ENCODE peak calls at places on chromosomes 6 and 20, in four cellular contexts. J, W, F and Y are unnamed samples.

GRCh38 chr6:81204741-81205140 is 547.7 kb downstream of the TENT5A start:
- DNase-seq in W (no peak), F (no peak), J (peak), Y (peak)

GRCh38 chr6:36590237-36590636 is 3.9 kb upstream of the SRSF3 start:
- DNase-seq in F (no peak), J (peak), W (no peak), Y (peak)

GRCh38 chr20:16475225-16475624 is 98.0 kb downstream of the KIF16B start:
- DNase-seq in F (no peak), J (peak), W (no peak), Y (no peak)

GRCh38 chr20:25054133-25054820 is 3.7 kb downstream of the ACSS1 start:
- DNase-seq in J (no peak), W (no peak), F (no peak), Y (no peak)

GRCh38 chr20:47921306-47922279 is 136.3 kb upstream of the SULF2 start:
- DNase-seq in W (no peak), J (no peak), F (no peak), Y (no peak)

GRCh38 chr6:85579581-85579980 is 14.1 kb downstream of the SNX14 start:
- DNase-seq in F (no peak), W (no peak), J (no peak), Y (no peak)

GRCh38 chr20:51385941-51386530 is 156.5 kb downstream of the NFATC2 start:
- DNase-seq in W (peak), F (peak), J (peak), Y (no peak)

GRCh38 chr20:1764136-1765033 is 106.8 kb upstream of the SIRPG start:
- DNase-seq in F (peak), J (peak), W (peak), Y (peak)

GRCh38 chr6:55980627-55981211 is 105.3 kb upstream of the BMP5 start:
- DNase-seq in J (peak), F (peak), W (peak), Y (no peak)

GRCh38 chr20:41524980-41525613 is 93.1 kb downstream of the CHD6 start:
- DNase-seq in J (peak), F (peak), W (no peak), Y (peak)

GRCh38 chr6:25320459-25320858 is 41.3 kb downstream of the CARMIL1 start:
- DNase-seq in W (no peak), J (no peak), F (no peak), Y (no peak)

GRCh38 chr20:46709459-46710148 is at the start of gene SLC2A10:
- DNase-seq in J (peak), F (peak), W (no peak), Y (no peak)

GRCh38 chr6:80550271-80550670 is 443.8 kb downstream of the BCKDHB start:
- DNase-seq in J (peak), W (no peak), F (no peak), Y (no peak)

GRCh38 chr6:149028767-149029405 is 282.1 kb downstream of the UST start:
- DNase-seq in J (peak), W (peak), F (peak), Y (peak)

GRCh38 chr20:41098703-41099250 is 38.6 kb upstream of the PLCG1 start:
- DNase-seq in W (no peak), J (peak), F (no peak), Y (no peak)

GRCh38 chr6:145789443-145789842 is 25.2 kb downstream of the FBXO30 start:
- DNase-seq in F (peak), W (no peak), J (peak), Y (no peak)

GRCh38 chr20:17499041-17499440 is 32.1 kb downstream of the BFSP1 start:
- DNase-seq in F (no peak), J (no peak), W (no peak), Y (no peak)

GRCh38 chr6:113481910-113482309 is 375.2 kb upstream of the MARCKS start:
- DNase-seq in W (no peak), F (no peak), J (no peak), Y (no peak)

GRCh38 chr20:50788045-50788867 is 6.6 kb upstream of the BCAS4 start:
- DNase-seq in F (peak), W (no peak), J (peak), Y (peak)

GRCh38 chr20:44187054-44187762 is at the start of gene JPH2:
- DNase-seq in W (no peak), F (peak), J (peak), Y (no peak)

GRCh38 chr6:30171677-30172471 is 8.5 kb downstream of the TRIM15 start:
- DNase-seq in W (no peak), F (peak), J (peak), Y (no peak)
- TF ChIP-seq CTCF in W (no peak), F (peak), J (no peak), Y (no peak)

GRCh38 chr6:157679605-157680580 is 143.2 kb upstream of the SNX9 start:
- DNase-seq in F (no peak), W (peak), J (no peak), Y (no peak)
- H3K4me3 ChIP-seq in F (no peak), W (no peak), J (no peak), Y (no peak)

GRCh38 chr20:39132093-39132492 is 169.9 kb downstream of the DHX35 start:
- DNase-seq in J (no peak), F (no peak), W (no peak), Y (no peak)
- TF ChIP-seq CTCF in J (no peak), F (no peak), W (no peak), Y (no peak)

GRCh38 chr6:897561-898207 is 204.7 kb upstream of the EXOC2 start:
- DNase-seq in F (no peak), J (no peak), W (peak), Y (no peak)

GRCh38 chr6:904994-905393 is 212.1 kb upstream of the EXOC2 start:
- DNase-seq in W (no peak), J (no peak), F (no peak), Y (no peak)

GRCh38 chr6:903746-904145 is 210.8 kb upstream of the EXOC2 start:
- DNase-seq in F (no peak), W (no peak), J (peak), Y (peak)

GRCh38 chr6:901696-902455 is 208.9 kb upstream of the EXOC2 start:
- DNase-seq in J (peak), F (no peak), W (no peak), Y (no peak)

GRCh38 chr6:900716-901605 is 208.0 kb upstream of the EXOC2 start:
- DNase-seq in J (no peak), W (no peak), F (no peak), Y (no peak)
- H3K4me3 ChIP-seq in J (no peak), W (no peak), F (no peak), Y (no peak)

GRCh38 chr20:37389844-37390275 is 43.9 kb downstream of the SRC start:
- DNase-seq in J (no peak), W (no peak), F (no peak), Y (no peak)
- TF ChIP-seq CTCF in J (no peak), W (no peak), F (no peak), Y (peak)

GRCh38 chr20:53576586-53577318 is 16.9 kb downstream of the ZNF217 start:
- DNase-seq in F (no peak), W (no peak), J (no peak), Y (no peak)

GRCh38 chr20:53579266-53579580 is 14.4 kb downstream of the ZNF217 start:
- DNase-seq in F (no peak), W (no peak), J (no peak), Y (no peak)

GRCh38 chr20:53579581-53580375 is 13.9 kb downstream of the ZNF217 start:
- DNase-seq in W (peak), F (peak), J (peak), Y (no peak)

GRCh38 chr20:53580376-53581111 is 13.1 kb downstream of the ZNF217 start:
- DNase-seq in W (no peak), J (no peak), F (no peak), Y (no peak)

DNA sequence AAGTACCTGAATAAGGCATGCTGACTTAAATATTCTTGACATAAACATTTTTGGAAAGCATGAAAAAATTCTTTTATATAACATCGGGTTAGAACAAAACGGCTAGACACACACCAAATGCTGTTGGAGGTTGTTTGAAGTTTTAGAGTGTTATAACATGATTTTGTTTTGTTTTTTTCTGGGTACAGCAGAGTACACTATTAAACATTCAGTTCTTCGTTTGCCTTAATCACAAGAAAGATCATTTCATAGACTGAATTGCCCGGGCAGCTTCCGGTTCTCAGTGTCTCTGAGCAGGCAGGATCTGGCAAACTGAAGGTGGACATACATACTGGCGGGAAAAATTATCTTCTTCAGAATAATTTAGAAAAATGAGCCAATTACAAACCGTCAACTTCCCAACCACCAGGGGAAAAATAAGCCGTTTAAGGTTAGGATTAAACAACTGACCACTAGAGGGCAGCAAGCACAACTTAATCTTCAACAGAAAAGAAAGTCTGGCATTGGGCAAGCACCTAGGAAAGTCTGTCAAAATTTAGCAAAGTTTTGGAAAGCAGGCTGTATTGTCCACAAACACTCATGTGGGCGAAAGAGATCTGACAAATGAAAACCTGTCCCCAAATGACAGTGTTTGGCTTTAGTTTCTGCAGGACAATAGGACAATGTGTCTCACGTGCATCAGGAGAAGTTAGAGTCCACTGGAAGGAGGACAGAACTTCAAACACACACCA is 15.0 kb downstream of the ZNF217 start:
- DNase-seq in J (peak), F (peak), W (peak), Y (peak)
- H3K4me3 ChIP-seq in J (peak), F (peak), W (peak), Y (no peak)